ENCODE peak calls at places on chromosomes 3 and 15, in eight cellular contexts. Z is fibroblast of lung, J is endothelial cell of umbilical vein, E is mammary epithelial cell, W is GM23338, O is MM.1S, Y is K562, H is PC-9. C is an unnamed sample.
A peak's percentile ranks its signal among the peaks of the same experiment; 100 is the strongest.

GRCh38 chr3:55190296-55190695 is 262.4 kb upstream of the LRTM1 start:
- DNase-seq in E (no peak), H (no peak), Y (no peak), J (no peak), O (no peak), W (no peak), Z (peak; percentile 57), C (peak; percentile 89)

GRCh38 chr15:77907824-77908751 is 169.4 kb downstream of the TBC1D2B start:
- DNase-seq in E (no peak), J (no peak), H (peak; percentile 57), Z (peak; percentile 46), Y (peak; percentile 32), W (peak; percentile 91), O (peak; percentile 53), C (peak; percentile 76)

GRCh38 chr15:68352401-68353062 is 75.0 kb downstream of the FEM1B start:
- DNase-seq in Y (no peak), W (no peak), O (no peak), E (peak; percentile 91), Z (peak; percentile 88), H (peak; percentile 45), J (peak; percentile 98), C (peak; percentile 100)

GRCh38 chr3:105108823-105109222 is 257.9 kb upstream of the ALCAM start:
- DNase-seq in J (peak; percentile 40), Y (no peak), W (no peak), H (no peak), Z (no peak), E (no peak), O (no peak), C (no peak)

GRCh38 chr3:59411694-59412093 is 361.9 kb upstream of the CFAP20DC start:
- DNase-seq in E (no peak), H (no peak), W (no peak), J (no peak), O (no peak), Y (no peak), Z (no peak), C (peak; percentile 49)

GRCh38 chr15:67082007-67082536 is 16.7 kb downstream of the SMAD3 start:
- DNase-seq in E (no peak), J (peak; percentile 38), H (no peak), Z (no peak), W (no peak), O (peak; percentile 81), Y (no peak), C (no peak)

GRCh38 chr3:37779289-37780152 is 82.2 kb upstream of the CTDSPL start:
- DNase-seq in E (peak; percentile 55), W (peak; percentile 91), H (peak; percentile 8), Y (peak; percentile 86), Z (peak; percentile 90), O (peak; percentile 73), J (peak; percentile 76), C (peak; percentile 83)

GRCh38 chr3:48151807-48152427 is 36.3 kb downstream of the CDC25A start:
- DNase-seq in Z (no peak), E (no peak), H (no peak), W (no peak), Y (no peak), O (no peak), J (no peak), C (peak; percentile 37)

GRCh38 chr15:65245096-65245849 is 34.0 kb upstream of the CILP start:
- DNase-seq in W (no peak), J (no peak), H (no peak), O (no peak), Y (no peak), Z (peak; percentile 68), E (no peak), C (peak; percentile 88)

GRCh38 chr3:147394168-147394941 is 12.0 kb downstream of the ZIC4 start:
- DNase-seq in Y (no peak), W (peak; percentile 56), H (no peak), J (no peak), O (no peak), Z (no peak), E (no peak), C (peak; percentile 78)

GRCh38 chr3:147391726-147392082 is 14.6 kb downstream of the ZIC4 start:
- DNase-seq in O (no peak), H (no peak), E (no peak), J (no peak), Y (no peak), Z (no peak), W (no peak), C (no peak)

GRCh38 chr3:147393261-147393964 is 12.9 kb downstream of the ZIC4 start:
- DNase-seq in H (no peak), Y (no peak), O (no peak), J (no peak), W (peak; percentile 94), Z (no peak), E (no peak), C (peak; percentile 88)

GRCh38 chr3:147390589-147391569 is 15.5 kb downstream of the ZIC4 start:
- DNase-seq in H (no peak), W (peak; percentile 74), J (no peak), O (no peak), E (no peak), Y (no peak), Z (no peak), C (no peak)

DNA sequence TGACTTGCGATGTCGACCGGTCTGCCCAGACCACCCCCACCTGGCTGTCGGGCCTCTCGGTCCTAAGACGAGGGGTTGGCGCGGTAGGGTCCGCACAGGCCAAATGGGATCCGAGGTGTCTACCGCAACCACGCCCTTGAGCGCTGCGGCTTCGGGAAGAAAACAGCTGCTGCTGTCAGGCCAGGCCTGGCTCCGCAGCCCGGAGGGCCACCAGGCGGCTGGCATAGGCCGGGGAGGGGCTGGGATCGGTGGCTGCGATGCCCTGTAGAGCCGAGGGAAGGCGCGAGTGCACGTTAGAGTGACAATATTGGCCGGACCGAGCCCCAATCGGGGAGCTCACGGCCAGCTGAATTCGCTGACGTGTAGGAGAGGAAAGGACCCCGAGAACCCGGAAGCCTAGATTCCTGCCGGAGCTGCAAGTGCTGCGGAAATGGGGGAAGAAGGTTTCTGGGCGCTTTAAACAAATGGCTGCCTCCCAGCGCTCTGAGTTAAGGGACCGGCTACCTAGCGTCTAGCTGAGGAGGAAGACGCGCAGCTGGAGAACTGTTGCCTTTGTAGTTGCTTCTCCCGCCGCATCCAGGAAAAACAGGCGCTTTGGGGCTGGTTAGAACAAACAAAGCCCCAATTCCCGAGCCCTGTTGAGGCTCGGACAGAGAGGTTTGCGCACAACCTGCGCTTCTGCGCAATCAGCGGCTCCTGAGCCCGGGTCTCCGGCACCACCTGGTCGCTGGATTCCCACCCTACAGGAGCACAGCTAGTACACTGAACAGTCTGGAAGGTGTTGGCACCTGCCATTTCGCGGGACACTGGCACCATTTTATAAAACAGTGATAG is 14.0 kb downstream of the ZIC4 start:
- DNase-seq in Y (no peak), W (peak; percentile 96), J (peak; percentile 22), O (no peak), Z (no peak), E (no peak), H (no peak), C (peak; percentile 96)
- TF ChIP-seq EZH2 in Y (no peak), W (peak; percentile 82), J (peak; percentile 63), O (no peak), Z (peak; percentile 30), E (peak; percentile 86), H (no peak), C (no peak)

DNA sequence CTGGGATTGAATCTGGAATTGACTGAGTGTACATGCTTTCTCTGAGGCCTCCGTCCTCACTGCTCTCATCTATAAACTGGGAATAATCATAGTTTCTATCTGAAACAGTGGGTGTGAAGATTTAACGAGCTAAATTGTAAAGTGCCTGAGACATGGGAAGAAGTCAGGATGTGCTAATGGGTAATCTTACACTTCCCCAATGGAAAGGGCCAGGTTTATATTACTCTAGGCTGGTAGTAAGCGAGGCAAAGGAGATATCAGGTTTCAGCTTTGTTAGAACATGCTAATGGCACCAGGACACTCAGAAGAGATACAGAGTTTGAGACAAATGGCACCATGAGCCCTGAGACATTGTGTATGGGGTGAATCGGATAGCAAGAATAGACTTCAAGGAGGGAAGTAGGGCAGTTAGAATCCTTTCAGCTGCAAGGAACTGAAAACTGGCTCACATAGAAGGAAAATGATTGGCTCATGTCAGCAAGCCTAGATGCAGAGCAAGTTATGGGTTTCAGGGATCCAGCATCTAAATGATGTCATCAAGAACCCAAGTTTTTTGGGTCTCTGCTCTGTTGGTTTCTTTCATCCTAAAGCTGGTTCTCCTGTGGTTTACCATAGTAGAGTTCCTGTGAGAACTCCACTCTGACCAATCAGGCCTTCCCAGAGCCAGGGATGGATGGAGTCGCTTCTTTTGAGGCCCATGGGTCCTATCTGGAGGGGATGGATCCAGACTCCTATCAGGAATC is 21.8 kb downstream of the FLNB start:
- DNase-seq in E (no peak), Z (no peak), J (no peak), W (no peak), O (no peak), Y (no peak), H (no peak), C (no peak)
- H3K79me2 ChIP-seq in E (peaks cover 99% of the 10 kb centered on the region), Z (peaks cover 62% of the 10 kb centered on the region), J (peaks cover 96% of the 10 kb centered on the region), W (peaks cover 100% of the 10 kb centered on the region), O (no peaks in the 10 kb centered on the region), Y (peaks cover 35% of the 10 kb centered on the region), H (peaks cover 97% of the 10 kb centered on the region), C (peaks cover 100% of the 10 kb centered on the region)

DNA sequence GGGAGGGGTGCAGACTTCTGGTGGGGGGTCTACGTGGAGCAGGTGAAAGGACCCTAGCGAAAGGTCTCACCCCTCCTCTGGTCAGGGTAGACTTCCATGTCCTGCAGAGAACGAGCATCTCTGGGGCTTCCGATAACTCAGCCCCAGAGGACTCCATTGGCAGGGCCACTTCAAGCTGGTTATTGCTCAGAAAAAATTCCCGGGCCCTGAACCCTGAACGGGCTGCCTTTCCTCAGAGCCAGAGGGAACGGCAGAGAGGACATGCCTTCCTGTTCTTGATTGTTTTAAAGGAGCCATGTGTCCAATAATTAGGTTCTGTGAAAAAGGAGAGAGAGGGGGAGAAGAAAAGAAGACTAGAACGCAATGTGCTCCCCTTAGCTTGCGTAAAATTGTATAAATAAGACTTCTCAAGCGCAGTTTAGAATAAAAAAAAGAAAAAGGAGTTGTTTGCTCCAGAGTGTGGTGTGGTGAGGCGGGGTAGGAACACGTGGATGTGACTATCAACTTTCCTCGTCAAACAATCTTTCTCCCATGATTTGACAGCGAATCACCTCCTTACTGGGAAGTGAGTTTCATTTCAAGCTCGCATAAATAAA is 193.4 kb upstream of the UBE2E1 start:
- DNase-seq in H (no peak), Z (peak; percentile 55), J (peak; percentile 50), W (no peak), E (peak; percentile 57), Y (no peak), O (no peak), C (peak; percentile 34)
- TF ChIP-seq EZH2 in H (no peak), Z (no peak), J (no peak), W (no peak), E (no peak), Y (no peak), O (no peak), C (no peak)

GRCh38 chr15:82999426-82999825 is 12.0 kb downstream of the C15orf40 start:
- DNase-seq in Z (no peak), H (no peak), O (no peak), E (no peak), J (no peak), W (no peak), Y (no peak), C (peak; percentile 43)

GRCh38 chr15:82995938-82996337 is 9.9 kb downstream of the RAMAC start:
- DNase-seq in O (no peak), Y (no peak), W (no peak), Z (no peak), H (no peak), E (no peak), J (no peak), C (peak; percentile 49)

GRCh38 chr15:82992436-82992835 is 6.4 kb downstream of the RAMAC start:
- DNase-seq in Y (no peak), W (no peak), H (no peak), J (no peak), Z (no peak), O (no peak), E (no peak), C (no peak)

GRCh38 chr15:82999905-83000671 is 11.4 kb downstream of the C15orf40 start:
- DNase-seq in Z (peak; percentile 75), J (peak; percentile 71), H (peak; percentile 14), W (peak; percentile 75), Y (peak; percentile 27), E (peak; percentile 63), O (peak; percentile 79), C (peak; percentile 82)

GRCh38 chr15:82995076-82995475 is 9.1 kb downstream of the RAMAC start:
- DNase-seq in H (no peak), Y (no peak), E (no peak), Z (no peak), W (no peak), O (no peak), J (no peak), C (no peak)
- H3K79me2 ChIP-seq in H (no peaks in the 10 kb centered on the region), Y (no peaks in the 10 kb centered on the region), E (no peaks in the 10 kb centered on the region), Z (no peaks in the 10 kb centered on the region), W (no peaks in the 10 kb centered on the region), O (no peaks in the 10 kb centered on the region), J (no peaks in the 10 kb centered on the region), C (no peaks in the 10 kb centered on the region)

C was measured in GM23248.